ENCODE peak calls at places on chromosome 20, in eight cellular contexts. L, P, Q, M, Y, G, Z and E are unnamed samples.

GRCh38 chr20:56458227-56458821 is 10.1 kb upstream of the RTF2 start:
- DNase-seq in L (no peak), P (no peak), Q (no peak), M (no peak), Y (no peak), G (no peak), Z (no peak), E (no peak)

GRCh38 chr20:63280929-63281545 is 8.4 kb downstream of the ARFGAP1 start:
- DNase-seq in L (no peak), P (peak), Q (peak), M (no peak), Y (no peak), G (no peak), Z (no peak), E (no peak)

GRCh38 chr20:63296411-63297299 is 3.7 kb downstream of the COL20A1 start:
- DNase-seq in L (no peak), P (peak), Q (no peak), M (no peak), Y (no peak), G (no peak), Z (no peak), E (no peak)

GRCh38 chr20:64066984-64067605 is 4.1 kb downstream of the TCEA2 start:
- DNase-seq in L (no peak), P (no peak), Q (no peak), M (no peak), Y (no peak), G (no peak), Z (no peak), E (no peak)

GRCh38 chr20:51654060-51654459 is 111.5 kb upstream of the NFATC2 start:
- DNase-seq in L (no peak), P (no peak), Q (peak), M (no peak), Y (no peak), G (no peak), Z (no peak), E (no peak)

GRCh38 chr20:44709380-44709779 is 5.8 kb upstream of the CCN5 start:
- DNase-seq in L (no peak), P (no peak), Q (no peak), M (no peak), Y (no peak), G (no peak), Z (no peak), E (no peak)

GRCh38 chr20:45629496-45630100 is at the start of gene WFDC10A:
- DNase-seq in L (no peak), P (peak), Q (peak), M (peak), Y (peak), G (no peak), Z (no peak), E (peak)

GRCh38 chr20:17644451-17644850 is 37.6 kb downstream of the RRBP1 start:
- DNase-seq in L (no peak), P (no peak), Q (no peak), M (no peak), Y (no peak), G (peak), Z (no peak), E (peak)

GRCh38 chr20:25287631-25288290 is 39.9 kb downstream of the PYGB start:
- DNase-seq in L (peak), P (no peak), Q (no peak), M (no peak), Y (no peak), G (peak), Z (no peak), E (peak)

GRCh38 chr20:49644980-49645565 is 68.6 kb downstream of the B4GALT5 start:
- DNase-seq in L (no peak), P (no peak), Q (no peak), M (no peak), Y (no peak), G (no peak), Z (no peak), E (no peak)

GRCh38 chr20:9225879-9226278 is 157.0 kb downstream of the PLCB4 start:
- DNase-seq in L (no peak), P (no peak), Q (no peak), M (no peak), Y (no peak), G (no peak), Z (no peak), E (peak)

GRCh38 chr20:7939663-7940062 is 595 bp downstream of the HAO1 start:
- DNase-seq in L (no peak), P (no peak), Q (no peak), M (no peak), Y (no peak), G (no peak), Z (no peak), E (no peak)

GRCh38 chr20:46981184-46981583 is 86.5 kb downstream of the EYA2 start:
- DNase-seq in L (no peak), P (no peak), Q (no peak), M (no peak), Y (no peak), G (no peak), Z (no peak), E (no peak)

GRCh38 chr20:12153616-12154015 is 235.9 kb downstream of the BTBD3 start:
- DNase-seq in L (no peak), P (no peak), Q (no peak), M (no peak), Y (no peak), G (no peak), Z (no peak), E (no peak)

GRCh38 chr20:54103067-54103761 is 32.8 kb upstream of the BCAS1 start:
- DNase-seq in L (peak), P (peak), Q (peak), M (peak), Y (peak), G (peak), Z (peak), E (peak)

GRCh38 chr20:51639206-51639832 is 96.8 kb upstream of the NFATC2 start:
- DNase-seq in L (peak), P (peak), Q (peak), M (peak), Y (peak), G (no peak), Z (peak), E (peak)

GRCh38 chr20:11917663-11918062 is at the start of gene BTBD3:
- DNase-seq in L (peak), P (peak), Q (no peak), M (no peak), Y (peak), G (no peak), Z (no peak), E (peak)

GRCh38 chr20:5848711-5849505 is 98.7 kb downstream of the SHLD1 start:
- DNase-seq in L (no peak), P (no peak), Q (no peak), M (no peak), Y (no peak), G (no peak), Z (no peak), E (peak)

GRCh38 chr20:10846831-10847230 is 173.0 kb upstream of the JAG1 start:
- DNase-seq in L (no peak), P (no peak), Q (no peak), M (no peak), Y (no peak), G (no peak), Z (no peak), E (no peak)

GRCh38 chr20:34110025-34111013 is 1.7 kb downstream of the EIF2S2 start:
- DNase-seq in L (no peak), P (no peak), Q (no peak), M (peak), Y (no peak), G (no peak), Z (no peak), E (no peak)
- TF ChIP-seq CTCF in L (no peak), P (no peak), Q (peak), M (peak), Y (no peak), G (no peak), Z (no peak), E (no peak)

DNA sequence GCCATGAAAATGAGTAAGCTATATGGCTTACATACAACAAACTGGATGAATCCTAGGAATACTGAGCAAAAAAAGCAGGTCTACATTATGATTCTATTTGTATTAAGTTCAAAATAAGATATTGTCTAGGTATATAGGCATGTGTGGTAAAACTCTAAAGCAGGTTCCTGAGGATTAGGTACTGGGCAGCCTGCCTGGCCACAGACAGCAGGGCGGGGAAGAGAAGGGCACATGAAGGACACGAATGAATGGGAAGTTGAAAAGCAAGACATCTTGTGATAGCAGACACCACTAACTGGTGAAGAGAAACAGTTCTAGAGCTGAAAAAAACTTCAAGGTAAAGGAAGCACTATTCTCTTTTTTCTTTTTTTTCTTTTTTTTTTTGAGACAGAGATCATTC is 72.6 kb upstream of the SLC4A11 start:
- DNase-seq in L (no peak), P (no peak), Q (no peak), M (no peak), Y (no peak), G (no peak), Z (no peak), E (peak)
- H3K27ac ChIP-seq in L (no peak), P (no peak), Q (no peak), M (no peak), Y (no peak), G (no peak), Z (no peak), E (peak)

DNA sequence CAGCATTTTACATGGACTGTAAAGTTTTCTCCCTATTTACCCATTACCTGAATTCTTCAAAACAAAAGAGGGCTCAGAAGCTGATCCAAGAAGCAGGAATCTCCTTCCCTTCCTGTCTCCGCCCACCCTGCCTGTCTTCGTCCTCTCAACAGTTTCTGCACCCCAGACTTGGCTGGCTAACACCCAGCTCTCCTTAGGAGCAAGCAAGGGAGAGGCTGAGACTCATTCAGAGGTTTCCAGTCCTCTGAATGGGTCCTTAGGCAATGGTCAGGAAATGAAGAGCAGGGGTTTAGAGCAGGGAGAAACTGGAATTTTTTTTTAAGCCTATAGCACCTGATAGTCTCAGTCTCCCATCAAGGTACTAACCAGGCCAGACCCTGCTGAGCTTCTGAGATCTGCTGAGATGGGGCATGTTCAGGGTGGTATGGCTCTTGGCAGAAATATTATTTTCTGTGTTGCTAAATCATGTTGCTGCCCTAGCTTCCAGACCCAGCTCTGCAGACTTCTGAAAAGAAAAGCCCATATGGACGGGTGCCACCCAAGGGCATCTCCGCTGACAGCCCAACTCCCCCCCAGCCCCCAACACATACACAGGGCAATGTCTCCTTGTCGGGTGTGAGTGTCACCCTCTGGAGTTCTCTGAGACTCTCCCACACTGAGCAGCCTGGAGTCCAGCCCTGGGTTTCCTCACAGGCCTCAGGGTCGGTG is 74.6 kb upstream of the CD93 start:
- DNase-seq in L (no peak), P (peak), Q (peak), M (no peak), Y (peak), G (no peak), Z (no peak), E (peak)
- TF ChIP-seq CTCF in L (no peak), P (no peak), Q (no peak), M (no peak), Y (no peak), G (no peak), Z (no peak), E (no peak)

DNA sequence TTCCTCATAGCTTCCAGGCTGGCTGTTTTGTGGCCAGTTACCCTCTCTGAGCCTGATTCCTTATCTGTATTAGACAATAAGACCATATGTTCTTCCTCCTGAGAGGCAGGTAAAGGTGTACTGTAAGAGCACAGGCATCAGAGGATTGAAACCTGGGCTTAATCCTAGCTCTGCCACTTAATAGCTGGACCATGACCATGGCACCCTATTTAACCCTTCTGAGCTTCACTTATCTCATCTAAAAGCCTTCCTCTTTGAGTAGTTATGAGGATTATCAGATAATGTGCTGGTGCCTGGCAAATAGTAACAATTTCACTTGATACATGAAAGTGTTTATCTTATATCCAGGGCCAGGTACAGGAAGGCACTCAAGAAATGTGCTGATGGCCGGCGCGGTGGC is 34.9 kb downstream of the BCL2L1 start:
- DNase-seq in L (no peak), P (no peak), Q (no peak), M (no peak), Y (no peak), G (no peak), Z (no peak), E (no peak)
- H3K27ac ChIP-seq in L (no peak), P (no peak), Q (no peak), M (no peak), Y (no peak), G (peak), Z (no peak), E (no peak)

DNA sequence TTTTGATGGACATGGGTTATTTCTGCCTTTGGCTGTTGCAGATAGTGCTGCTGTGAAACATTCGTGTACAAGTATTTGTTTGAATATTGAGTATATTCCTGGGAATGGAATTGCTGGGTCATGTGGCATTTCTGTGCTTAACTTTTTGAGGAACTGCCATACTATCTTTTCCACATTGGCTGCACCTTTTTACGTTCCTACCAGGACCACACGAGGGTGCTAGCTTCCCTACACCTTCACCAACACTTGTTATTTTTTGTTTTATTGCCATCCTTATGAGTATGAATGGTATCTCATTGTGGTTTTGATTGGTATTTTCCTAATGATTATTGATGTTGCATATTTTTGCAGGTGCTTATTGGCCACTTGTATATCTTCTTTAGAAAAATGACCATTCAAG is 47.8 kb upstream of the PLCG1 start:
- DNase-seq in L (no peak), P (no peak), Q (no peak), M (no peak), Y (no peak), G (no peak), Z (no peak), E (no peak)
- TF ChIP-seq CTCF in L (no peak), P (no peak), Q (peak), M (peak), Y (no peak), G (no peak), Z (no peak), E (no peak)

GRCh38 chr20:1377984-1378742 is 14.7 kb downstream of the FKBP1A start:
- DNase-seq in L (no peak), P (no peak), Q (peak), M (peak), Y (no peak), G (no peak), Z (no peak), E (no peak)

GRCh38 chr20:1386323-1386722 is 6.5 kb downstream of the FKBP1A start:
- DNase-seq in L (no peak), P (no peak), Q (no peak), M (no peak), Y (no peak), G (no peak), Z (no peak), E (no peak)

GRCh38 chr20:1382670-1383069 is 10.2 kb downstream of the FKBP1A start:
- DNase-seq in L (peak), P (no peak), Q (no peak), M (no peak), Y (no peak), G (no peak), Z (no peak), E (peak)

GRCh38 chr20:1383621-1384404 is 9.0 kb downstream of the FKBP1A start:
- DNase-seq in L (no peak), P (no peak), Q (no peak), M (no peak), Y (no peak), G (no peak), Z (no peak), E (peak)

DNA sequence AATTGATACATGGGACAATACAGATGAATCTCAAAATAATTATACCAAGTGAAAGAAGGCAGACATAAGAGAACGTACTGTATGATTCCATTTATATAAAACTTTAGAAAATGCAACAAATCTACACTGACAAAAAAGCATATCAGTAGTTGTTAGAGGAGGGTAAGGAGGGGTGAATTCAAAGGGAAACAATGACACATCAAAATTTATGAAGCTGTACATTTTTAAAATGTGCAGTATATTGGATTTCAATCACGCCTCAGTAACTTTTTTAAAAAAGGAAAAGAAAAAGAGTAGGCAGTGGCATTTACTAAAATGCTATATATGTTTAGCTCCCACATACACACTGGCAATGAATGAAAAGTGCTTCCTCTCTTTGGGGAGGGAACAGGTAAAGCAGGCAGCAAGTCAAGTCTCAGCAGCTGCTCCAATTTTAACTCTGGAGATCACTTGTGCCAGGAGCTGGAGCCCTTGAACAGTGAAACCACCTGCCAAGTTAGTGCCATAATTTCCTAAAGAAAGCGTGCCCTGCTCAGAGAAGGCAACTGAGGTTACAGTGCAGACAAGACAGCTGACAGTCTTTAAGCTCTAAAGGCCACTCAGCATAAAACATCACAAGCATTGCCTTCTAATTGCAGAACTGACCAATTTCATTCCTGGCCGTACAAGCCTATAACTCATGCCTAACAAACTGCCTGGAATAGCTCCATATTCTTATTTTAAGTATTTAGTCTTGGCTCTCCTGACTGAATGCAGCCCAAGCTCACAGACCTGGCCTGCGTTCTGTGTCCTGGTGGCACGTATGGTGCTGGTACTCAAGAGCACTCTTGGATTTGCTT is 10.9 kb downstream of the FKBP1A start:
- DNase-seq in L (no peak), P (no peak), Q (no peak), M (no peak), Y (no peak), G (no peak), Z (no peak), E (peak)
- H3K27ac ChIP-seq in L (no peak), P (no peak), Q (no peak), M (no peak), Y (peak), G (no peak), Z (no peak), E (peak)

GRCh38 chr20:62208805-62209755 is 11.0 kb downstream of the HRH3 start:
- DNase-seq in L (no peak), P (peak), Q (peak), M (peak), Y (no peak), G (no peak), Z (no peak), E (no peak)
- TF ChIP-seq CTCF in L (no peak), P (peak), Q (peak), M (peak), Y (no peak), G (no peak), Z (no peak), E (no peak)